ENCODE peak calls at places on chromosomes 11 and 22, in seven cellular contexts. C, U, B, X, G, P and M are unnamed samples.

GRCh38 chr22:49905465-49905864 is 12.8 kb downstream of the ALG12 start:
- DNase-seq in C (no peak), U (no peak), B (no peak), X (no peak), G (no peak), P (no peak), M (no peak)

GRCh38 chr22:45628508-45628907 is 43.1 kb upstream of the ATXN10 start:
- DNase-seq in C (no peak), U (no peak), B (no peak), X (no peak), G (no peak), P (no peak), M (no peak)

GRCh38 chr22:27397948-27398330 is 403.6 kb downstream of the MN1 start:
- DNase-seq in C (no peak), U (no peak), B (no peak), X (no peak), G (no peak), P (no peak), M (no peak)

GRCh38 chr11:128298271-128298670 is 289.1 kb downstream of the ETS1 start:
- DNase-seq in C (no peak), U (no peak), B (no peak), X (no peak), G (no peak), P (no peak), M (no peak)

GRCh38 chr11:104126464-104126863 is 37.5 kb downstream of the PDGFD start:
- DNase-seq in C (no peak), U (no peak), B (no peak), X (no peak), G (no peak), P (no peak), M (no peak)

GRCh38 chr22:49862408-49862776 is 8.7 kb downstream of the ZBED4 start:
- DNase-seq in C (no peak), U (no peak), B (no peak), X (no peak), G (no peak), P (no peak), M (no peak)

GRCh38 chr22:17429516-17429915 is 60.3 kb downstream of the CECR2 start:
- DNase-seq in C (no peak), U (no peak), B (no peak), X (no peak), G (no peak), P (no peak), M (no peak)

GRCh38 chr22:35037089-35037488 is 28.9 kb upstream of the ISX start:
- DNase-seq in C (no peak), U (no peak), B (peak), X (no peak), G (no peak), P (no peak), M (no peak)

GRCh38 chr11:116948375-116948774 is 111.0 kb upstream of the APOA1 start:
- DNase-seq in C (peak), U (no peak), B (no peak), X (no peak), G (no peak), P (no peak), M (peak)

GRCh38 chr11:58923300-58923788 is 15.9 kb upstream of the GLYATL1 start:
- DNase-seq in C (peak), U (peak), B (peak), X (no peak), G (peak), P (no peak), M (no peak)

GRCh38 chr22:37918580-37919274 is 12.6 kb downstream of the MICALL1 start:
- DNase-seq in C (no peak), U (no peak), B (no peak), X (no peak), G (no peak), P (no peak), M (no peak)

GRCh38 chr11:117490019-117490679 is 162.5 kb downstream of the CEP164 start:
- DNase-seq in C (no peak), U (no peak), B (no peak), X (no peak), G (no peak), P (no peak), M (no peak)

GRCh38 chr11:64007160-64007628 is 21.0 kb downstream of the OTUB1 start:
- DNase-seq in C (no peak), U (no peak), B (peak), X (no peak), G (peak), P (no peak), M (no peak)

GRCh38 chr11:19739872-19740271 is 27.2 kb downstream of the NAV2 start:
- DNase-seq in C (no peak), U (no peak), B (peak), X (no peak), G (no peak), P (no peak), M (no peak)

GRCh38 chr11:115916596-115916995 is 412.4 kb upstream of the CADM1 start:
- DNase-seq in C (no peak), U (no peak), B (no peak), X (no peak), G (no peak), P (no peak), M (no peak)

GRCh38 chr11:76628408-76628947 is 42.1 kb downstream of the LRRC32 start:
- DNase-seq in C (no peak), U (no peak), B (no peak), X (no peak), G (no peak), P (no peak), M (no peak)

GRCh38 chr11:128690746-128691091 is 3.2 kb upstream of the FLI1 start:
- DNase-seq in C (no peak), U (no peak), B (peak), X (no peak), G (no peak), P (no peak), M (no peak)

GRCh38 chr11:504053-504993 is 2.7 kb downstream of the RNH1 start:
- DNase-seq in C (no peak), U (peak), B (no peak), X (peak), G (peak), P (no peak), M (peak)

GRCh38 chr11:82315093-82315492 is 418.6 kb downstream of the FAM181B start:
- DNase-seq in C (no peak), U (no peak), B (peak), X (peak), G (no peak), P (no peak), M (peak)

GRCh38 chr11:68269414-68270081 is 2.2 kb downstream of the C11orf24 start:
- DNase-seq in C (no peak), U (no peak), B (no peak), X (peak), G (no peak), P (no peak), M (no peak)

GRCh38 chr11:100687032-100687629 is at the start of gene ARHGAP42:
- DNase-seq in C (no peak), U (peak), B (peak), X (peak), G (peak), P (no peak), M (peak)

GRCh38 chr11:2582958-2583604 is 116.7 kb downstream of the KCNQ1OT1 start:
- DNase-seq in C (no peak), U (no peak), B (no peak), X (no peak), G (no peak), P (no peak), M (no peak)

GRCh38 chr11:115581871-115582639 is 77.8 kb upstream of the CADM1 start:
- DNase-seq in C (no peak), U (no peak), B (peak), X (no peak), G (no peak), P (no peak), M (peak)

DNA sequence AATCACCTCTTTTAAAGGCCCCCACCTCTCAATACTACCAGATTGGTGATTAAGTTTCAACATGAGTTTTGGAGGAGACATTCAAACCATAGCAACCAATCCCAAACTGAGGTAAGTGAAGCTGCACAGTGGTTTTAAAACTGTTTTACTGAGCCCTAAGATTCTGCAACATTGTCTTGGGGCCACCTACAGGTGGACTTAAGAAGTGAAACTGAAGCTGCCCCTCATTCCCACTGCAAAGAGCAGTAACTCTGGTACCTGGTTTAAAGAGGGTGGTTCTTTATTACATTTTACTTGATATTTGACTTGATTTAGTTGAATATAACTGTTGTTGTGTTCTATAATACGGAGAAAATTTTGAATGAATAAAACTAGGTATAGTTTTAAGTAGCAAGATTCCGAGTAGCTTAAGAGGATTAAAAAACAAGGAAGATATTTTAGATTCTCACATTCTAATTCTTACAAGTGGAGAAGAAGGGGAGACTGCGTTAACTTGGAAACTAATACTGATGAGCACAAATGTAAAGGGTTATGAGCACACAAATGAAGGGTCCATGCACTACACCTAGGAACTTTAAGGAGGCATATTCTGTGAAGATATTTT is 26.7 kb downstream of the SYT9 start:
- DNase-seq in C (peak), U (no peak), B (peak), X (no peak), G (peak), P (no peak), M (peak)
- TF ChIP-seq CTCF in C (peak), U (peak), B (peak), X (peak), G (peak), P (peak), M (peak)

GRCh38 chr11:17515443-17516176 is 28.6 kb downstream of the USH1C start:
- DNase-seq in C (no peak), U (no peak), B (no peak), X (no peak), G (no peak), P (no peak), M (no peak)

GRCh38 chr11:17517186-17517585 is 27.0 kb downstream of the USH1C start:
- DNase-seq in C (no peak), U (no peak), B (no peak), X (no peak), G (no peak), P (no peak), M (no peak)

GRCh38 chr11:17518366-17518765 is 25.9 kb downstream of the USH1C start:
- DNase-seq in C (no peak), U (no peak), B (no peak), X (no peak), G (no peak), P (no peak), M (no peak)

GRCh38 chr11:17514476-17514875 is 29.7 kb downstream of the USH1C start:
- DNase-seq in C (no peak), U (no peak), B (no peak), X (no peak), G (no peak), P (no peak), M (no peak)

DNA sequence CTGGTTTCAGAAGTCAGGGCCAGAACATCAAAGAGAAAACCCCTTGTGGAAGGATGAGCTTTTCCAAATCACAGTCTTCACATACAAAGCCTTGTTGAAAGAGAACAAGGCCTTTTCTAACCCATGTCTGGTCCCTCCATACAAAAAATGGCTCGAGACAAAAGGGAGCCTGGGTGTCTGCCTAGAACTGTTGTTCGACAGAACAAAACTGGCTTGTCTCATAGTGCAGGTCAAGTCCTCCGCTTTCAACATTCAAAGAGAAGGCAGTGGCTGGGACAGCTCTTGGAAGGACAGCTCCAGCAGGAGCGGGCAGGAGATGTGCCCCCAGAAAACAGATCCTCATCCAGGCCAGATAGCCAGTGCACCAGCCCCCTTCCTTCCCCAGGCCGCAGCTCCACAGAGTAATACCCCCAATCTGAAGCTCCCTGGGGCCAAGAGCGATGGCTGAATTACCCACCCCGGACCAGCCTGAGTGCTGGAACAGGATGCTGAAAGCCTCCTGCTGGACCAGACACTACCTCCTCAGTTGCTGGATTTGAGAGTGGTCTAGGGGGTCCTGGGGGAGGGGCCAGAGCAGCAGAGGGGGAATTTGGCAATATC is 27.6 kb downstream of the USH1C start:
- DNase-seq in C (no peak), U (no peak), B (no peak), X (no peak), G (no peak), P (no peak), M (no peak)
- H3K27ac ChIP-seq in C (no peak), U (no peak), B (no peak), X (no peak), G (no peak), P (no peak), M (no peak)

DNA sequence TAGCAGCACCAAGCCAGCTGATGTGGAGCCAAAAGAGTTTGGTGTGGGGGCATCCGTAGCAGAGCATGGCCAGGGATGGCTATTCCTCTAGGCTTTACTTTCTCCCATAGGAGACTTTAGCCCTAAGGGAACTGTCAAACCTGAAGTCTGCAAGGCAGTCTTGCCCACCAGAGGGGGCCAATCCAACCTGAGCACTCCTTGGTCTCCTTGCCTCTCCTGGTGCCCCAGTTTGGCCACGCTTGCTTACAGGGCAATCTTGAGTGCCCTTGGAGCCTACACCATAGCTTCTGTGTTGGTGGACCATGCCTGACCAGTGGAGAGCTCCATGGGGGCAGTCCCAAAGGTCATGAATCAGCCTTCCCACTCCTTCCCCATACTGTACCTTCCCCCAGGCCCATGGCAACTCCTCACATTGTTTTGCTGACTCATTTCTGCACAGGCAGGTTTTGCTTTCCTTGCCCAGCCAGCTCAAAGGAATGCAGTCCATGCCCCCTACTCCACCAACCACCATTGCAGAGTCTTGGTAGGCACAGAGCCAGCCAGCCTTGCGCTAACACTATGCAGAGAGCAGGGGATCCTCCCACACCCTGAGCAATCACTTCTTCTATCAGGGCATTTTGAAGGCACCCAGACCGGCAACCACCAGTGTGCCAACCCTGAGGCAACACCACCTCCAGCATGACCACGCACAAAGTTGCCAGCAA is 1421.2 kb upstream of the RAG2 start:
- DNase-seq in C (no peak), U (no peak), B (peak), X (no peak), G (no peak), P (no peak), M (peak)
- TF ChIP-seq CTCF in C (no peak), U (no peak), B (peak), X (no peak), G (no peak), P (no peak), M (no peak)

GRCh38 chr22:29385305-29385704 is 3.1 kb downstream of the AP1B1 start:
- DNase-seq in C (no peak), U (no peak), B (no peak), X (no peak), G (no peak), P (no peak), M (no peak)
- H3K27ac ChIP-seq in C (no peak), U (no peak), B (no peak), X (no peak), G (no peak), P (no peak), M (no peak)

GRCh38 chr22:23115369-23115768 is 26.4 kb downstream of the RSPH14 start:
- DNase-seq in C (no peak), U (no peak), B (no peak), X (no peak), G (no peak), P (no peak), M (no peak)

GRCh38 chr22:23113847-23114720 is 27.7 kb downstream of the RSPH14 start:
- DNase-seq in C (no peak), U (no peak), B (no peak), X (no peak), G (peak), P (no peak), M (no peak)

GRCh38 chr22:23112472-23113012 is 29.2 kb downstream of the RSPH14 start:
- DNase-seq in C (no peak), U (no peak), B (no peak), X (no peak), G (no peak), P (no peak), M (no peak)

GRCh38 chr22:23114721-23115020 is 27.1 kb downstream of the RSPH14 start:
- DNase-seq in C (no peak), U (no peak), B (no peak), X (no peak), G (no peak), P (no peak), M (no peak)

GRCh38 chr22:23113067-23113846 is 28.5 kb downstream of the RSPH14 start:
- DNase-seq in C (no peak), U (no peak), B (no peak), X (no peak), G (peak), P (no peak), M (no peak)
- TF ChIP-seq CTCF in C (no peak), U (no peak), B (no peak), X (no peak), G (peak), P (no peak), M (no peak)

DNA sequence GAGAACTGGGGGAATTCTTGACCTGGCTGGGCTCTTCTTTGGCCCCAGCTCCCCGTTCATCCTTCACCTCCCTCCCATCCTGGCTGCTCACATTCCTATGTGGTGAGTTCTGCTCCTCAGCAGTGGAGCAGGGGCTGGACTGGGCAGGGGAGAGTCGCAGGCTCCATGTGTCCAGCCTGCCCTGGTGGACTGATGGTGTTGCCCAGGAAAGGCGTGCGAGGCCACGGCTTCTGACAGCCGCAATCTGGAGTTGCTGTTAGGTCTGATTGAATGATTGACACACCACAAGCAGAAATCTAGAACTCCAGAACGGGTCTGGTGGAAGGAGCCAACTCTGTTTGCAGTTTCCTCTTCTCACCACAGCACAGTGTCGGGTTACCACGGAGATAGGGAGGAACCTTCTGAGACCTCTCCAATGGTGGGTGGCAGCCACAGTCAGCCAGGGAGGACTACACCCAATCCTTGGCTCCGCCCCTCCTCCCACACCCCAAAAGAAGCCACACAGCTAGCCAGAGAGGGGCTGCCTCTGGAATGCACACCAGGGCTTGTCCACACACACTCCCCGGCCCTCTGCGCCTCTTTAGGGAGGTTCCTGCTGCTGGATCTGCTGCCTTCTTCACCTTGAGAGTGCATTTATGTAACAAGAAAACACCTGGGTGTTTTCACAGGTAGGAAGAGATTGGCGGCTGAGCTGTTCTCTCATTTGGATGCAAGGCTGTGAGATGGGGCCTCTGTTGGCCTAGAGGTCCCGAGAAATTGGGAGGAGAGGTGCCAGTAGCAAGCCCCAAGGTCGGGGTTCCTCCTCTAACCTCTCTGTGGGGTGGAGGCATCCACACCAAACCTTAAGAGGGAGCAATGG is 56.4 kb upstream of the CD44 start:
- DNase-seq in C (peak), U (no peak), B (peak), X (peak), G (peak), P (peak), M (peak)
- H3K27ac ChIP-seq in C (peak), U (no peak), B (no peak), X (no peak), G (no peak), P (peak), M (peak)

DNA sequence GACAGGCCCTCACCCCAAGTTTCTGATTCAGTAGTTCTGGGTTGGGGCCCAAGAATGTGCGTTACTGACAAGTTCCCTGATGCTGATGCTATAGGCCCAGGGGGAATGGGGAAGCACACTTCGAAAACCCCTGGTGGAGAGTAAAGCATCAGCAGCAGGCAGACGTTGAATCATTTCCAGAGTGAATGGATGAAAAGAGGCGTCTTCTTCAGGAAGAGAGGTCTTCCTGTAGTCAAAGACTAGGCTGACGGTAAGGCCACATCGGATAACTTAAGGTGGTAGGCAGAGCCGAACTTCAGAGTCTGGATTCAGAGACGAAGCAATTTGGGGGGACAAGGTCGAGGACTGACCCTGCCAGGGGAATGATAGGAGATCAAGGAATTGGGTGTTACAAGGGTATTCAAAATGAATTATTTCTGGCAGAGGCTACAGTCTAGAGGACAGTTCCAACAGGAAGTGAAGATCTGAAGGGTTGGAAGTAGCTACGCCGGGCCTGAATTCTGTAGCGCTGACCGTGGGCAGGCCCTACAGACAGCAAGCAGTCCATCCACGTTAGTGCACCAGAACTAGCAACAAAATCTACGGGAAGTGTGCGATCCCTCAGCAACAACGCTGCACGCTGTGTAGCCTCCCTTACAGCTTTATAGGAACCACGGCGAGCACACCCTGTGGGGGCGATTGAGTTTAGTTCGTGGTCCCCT is 862 bp upstream of the CENATAC start:
- DNase-seq in C (no peak), U (no peak), B (peak), X (no peak), G (peak), P (no peak), M (no peak)
- TF ChIP-seq CTCF in C (peak), U (no peak), B (peak), X (no peak), G (peak), P (no peak), M (no peak)

GRCh38 chr11:35619754-35620640 is 1.7 kb downstream of the FJX1 start:
- DNase-seq in C (no peak), U (no peak), B (peak), X (no peak), G (peak), P (no peak), M (peak)
- H3K27ac ChIP-seq in C (peak), U (no peak), B (peak), X (no peak), G (no peak), P (no peak), M (peak)